ENCODE peak calls at places on chromosomes 4 and X, in six cellular contexts. One of them, this sample, is unnamed.

GRCh38 chrX:47384502-47384901 is 14.1 kb downstream of the ZNF157 start:
- DNase-seq in GM12864: no peak
- DNase-seq in keratinocyte: no peak
- DNase-seq in heart left ventricle: peak; percentile 43
- DNase-seq in AG10803: peak; percentile 46
- DNase-seq in fibroblast of the aortic adventitia: peak; percentile 69
- DNase-seq in this sample: peak; percentile 64

GRCh38 chr4:168028568-168028967 is 63.8 kb upstream of the ANXA10 start:
- DNase-seq in fibroblast of the aortic adventitia: no peak
- DNase-seq in keratinocyte: no peak
- DNase-seq in AG10803: no peak
- DNase-seq in heart left ventricle: no peak
- DNase-seq in GM12864: no peak
- DNase-seq in this sample: peak; percentile 36

GRCh38 chrX:8851487-8851886 is 50.3 kb upstream of the FAM9A start:
- DNase-seq in GM12864: no peak
- DNase-seq in keratinocyte: no peak
- DNase-seq in heart left ventricle: no peak
- DNase-seq in fibroblast of the aortic adventitia: no peak
- DNase-seq in AG10803: no peak
- DNase-seq in this sample: no peak

GRCh38 chrX:109553862-109554261 is 17.2 kb downstream of the NXT2 start:
- DNase-seq in AG10803: no peak
- DNase-seq in heart left ventricle: no peak
- DNase-seq in keratinocyte: no peak
- DNase-seq in GM12864: no peak
- DNase-seq in fibroblast of the aortic adventitia: no peak
- DNase-seq in this sample: no peak

GRCh38 chr4:10731690-10732089 is 47.1 kb upstream of the CLNK start:
- DNase-seq in AG10803: no peak
- DNase-seq in fibroblast of the aortic adventitia: no peak
- DNase-seq in GM12864: no peak
- DNase-seq in keratinocyte: no peak
- DNase-seq in heart left ventricle: no peak
- DNase-seq in this sample: no peak

GRCh38 chr4:56240554-56241190 is 146.6 kb downstream of the AASDH start:
- DNase-seq in fibroblast of the aortic adventitia: no peak
- DNase-seq in GM12864: no peak
- DNase-seq in AG10803: no peak
- DNase-seq in heart left ventricle: no peak
- DNase-seq in keratinocyte: no peak
- DNase-seq in this sample: no peak

GRCh38 chrX:40148439-40149285 is 50.9 kb upstream of the BCOR start:
- DNase-seq in GM12864: no peak
- DNase-seq in keratinocyte: no peak
- DNase-seq in heart left ventricle: no peak
- DNase-seq in fibroblast of the aortic adventitia: no peak
- DNase-seq in AG10803: no peak
- DNase-seq in this sample: no peak

GRCh38 chr4:178752954-178753525 is 1310.8 kb upstream of the AGA start:
- DNase-seq in fibroblast of the aortic adventitia: no peak
- DNase-seq in heart left ventricle: no peak
- DNase-seq in keratinocyte: no peak
- DNase-seq in AG10803: no peak
- DNase-seq in GM12864: no peak
- DNase-seq in this sample: no peak

GRCh38 chr4:125097729-125098128 is 217.0 kb upstream of the FAT4 start:
- DNase-seq in GM12864: no peak
- DNase-seq in AG10803: no peak
- DNase-seq in heart left ventricle: no peak
- DNase-seq in fibroblast of the aortic adventitia: no peak
- DNase-seq in keratinocyte: no peak
- DNase-seq in this sample: no peak

GRCh38 chr4:73127839-73128448 is 58.4 kb upstream of the COX18 start:
- DNase-seq in heart left ventricle: no peak
- DNase-seq in keratinocyte: no peak
- DNase-seq in AG10803: peak; percentile 11
- DNase-seq in GM12864: no peak
- DNase-seq in fibroblast of the aortic adventitia: no peak
- DNase-seq in this sample: peak; percentile 40
- TF ChIP-seq CTCF in heart left ventricle: no peak
- TF ChIP-seq CTCF in keratinocyte: peak; percentile 29
- TF ChIP-seq CTCF in AG10803: peak; percentile 37
- TF ChIP-seq CTCF in GM12864: peak; percentile 16
- TF ChIP-seq CTCF in fibroblast of the aortic adventitia: peak; percentile 40
- TF ChIP-seq CTCF in this sample: peak; percentile 35

GRCh38 chr4:53775381-53775780 is 184.1 kb upstream of the LNX1 start:
- DNase-seq in AG10803: no peak
- DNase-seq in fibroblast of the aortic adventitia: no peak
- DNase-seq in keratinocyte: no peak
- DNase-seq in heart left ventricle: no peak
- DNase-seq in GM12864: no peak
- DNase-seq in this sample: no peak
- TF ChIP-seq CTCF in AG10803: no peak
- TF ChIP-seq CTCF in fibroblast of the aortic adventitia: no peak
- TF ChIP-seq CTCF in keratinocyte: no peak
- TF ChIP-seq CTCF in heart left ventricle: no peak
- TF ChIP-seq CTCF in GM12864: no peak
- TF ChIP-seq CTCF in this sample: no peak

GRCh38 chr4:16192067-16192466 is 34.2 kb downstream of the TAPT1 start:
- DNase-seq in GM12864: no peak
- DNase-seq in heart left ventricle: no peak
- DNase-seq in keratinocyte: no peak
- DNase-seq in fibroblast of the aortic adventitia: no peak
- DNase-seq in AG10803: no peak
- DNase-seq in this sample: no peak
- TF ChIP-seq CTCF in GM12864: no peak
- TF ChIP-seq CTCF in heart left ventricle: no peak
- TF ChIP-seq CTCF in keratinocyte: no peak
- TF ChIP-seq CTCF in fibroblast of the aortic adventitia: no peak
- TF ChIP-seq CTCF in AG10803: no peak
- TF ChIP-seq CTCF in this sample: no peak

DNA sequence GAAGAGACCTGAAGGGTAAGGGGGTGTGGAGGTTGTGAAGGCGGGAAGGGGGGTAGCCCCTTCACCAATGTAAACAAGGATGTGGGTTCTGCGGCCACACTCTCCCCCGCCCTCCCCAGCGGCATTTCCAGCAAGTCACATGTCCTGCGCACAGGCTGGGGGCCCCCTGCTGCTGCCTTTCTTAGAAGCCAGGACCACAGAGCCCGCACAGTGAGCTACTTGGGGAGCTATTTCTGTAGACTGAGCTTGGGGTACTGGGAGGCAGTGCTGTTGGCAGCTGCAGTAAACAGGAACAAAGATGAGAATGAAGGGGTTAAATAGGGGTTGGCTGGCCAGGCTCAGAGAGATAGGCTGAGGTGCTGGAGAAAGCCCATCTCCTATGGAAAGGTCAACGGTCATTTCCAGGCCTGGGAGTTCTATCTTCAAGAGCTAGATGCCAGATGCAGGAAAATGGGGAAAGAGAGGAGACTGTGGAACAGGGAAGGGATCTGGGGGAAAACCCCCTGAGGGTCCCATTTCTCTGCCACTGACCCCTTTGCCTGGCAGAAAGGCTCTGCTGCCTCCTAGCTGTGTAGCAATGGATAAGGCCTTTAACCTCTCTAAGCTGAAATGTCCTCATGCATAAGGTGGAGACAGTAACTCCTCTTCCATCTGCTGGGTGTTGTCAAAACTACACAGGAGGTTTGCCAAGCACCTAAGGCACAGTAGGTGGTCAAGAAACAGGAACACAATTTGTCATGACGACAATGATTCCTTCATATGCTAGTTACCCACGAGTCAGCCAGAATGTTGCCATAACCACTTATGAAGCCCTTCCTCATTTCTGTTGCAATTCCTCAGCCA is 18.5 kb upstream of the PIM2 start:
- DNase-seq in heart left ventricle: peak; percentile 46
- DNase-seq in fibroblast of the aortic adventitia: no peak
- DNase-seq in AG10803: no peak
- DNase-seq in keratinocyte: no peak
- DNase-seq in GM12864: peak; percentile 81
- DNase-seq in this sample: peak; percentile 23
- TF ChIP-seq CTCF in heart left ventricle: no peak
- TF ChIP-seq CTCF in fibroblast of the aortic adventitia: no peak
- TF ChIP-seq CTCF in AG10803: no peak
- TF ChIP-seq CTCF in keratinocyte: no peak
- TF ChIP-seq CTCF in GM12864: peak; percentile 39
- TF ChIP-seq CTCF in this sample: no peak

This sample was measured in fibroblast of mammary gland.